ENCODE peak calls at places on chromosomes 7 and 10, in seven cellular contexts. I is OCI-LY7, C is GM23338, Q is SK-N-SH, P is MM.1S, R is neural progenitor cell, D is GM23248. U is an unnamed sample.
A peak's percentile ranks its signal among the peaks of the same experiment; 100 is the strongest.

GRCh38 chr10:132265878-132266496 is 41.8 kb downstream of the STK32C start:
- DNase-seq in C (no peak), R (no peak), I (no peak), Q (no peak), D (peak; percentile 23), P (no peak), U (no peak)

GRCh38 chr7:109890622-109891021 is 1200.3 kb upstream of the LRRN3 start:
- DNase-seq in I (no peak), R (no peak), C (no peak), Q (no peak), P (no peak), D (no peak), U (no peak)

GRCh38 chr7:15554081-15554480 is 7.7 kb downstream of the AGMO start:
- DNase-seq in C (no peak), I (no peak), Q (no peak), D (no peak), R (no peak), P (no peak), U (peak; percentile 32)

GRCh38 chr7:4144171-4144701 is 537.9 kb upstream of the FOXK1 start:
- DNase-seq in P (no peak), D (no peak), Q (peak; percentile 88), I (no peak), C (no peak), R (no peak), U (no peak)

GRCh38 chr7:85186083-85186520 is 754 bp downstream of the SEMA3D start:
- DNase-seq in Q (peak; percentile 63), R (peak; percentile 69), P (no peak), C (peak; percentile 65), I (no peak), D (peak; percentile 68), U (peak; percentile 62)

GRCh38 chr7:747186-747585 is 20.1 kb upstream of the PRKAR1B start:
- DNase-seq in I (no peak), P (no peak), D (no peak), Q (no peak), R (no peak), C (no peak), U (no peak)

GRCh38 chr10:78318305-78318704 is 284.6 kb downstream of the RPS24 start:
- DNase-seq in D (no peak), I (no peak), P (no peak), R (no peak), Q (no peak), C (no peak), U (no peak)

GRCh38 chr7:107387077-107387476 is 82.8 kb upstream of the GPR22 start:
- DNase-seq in P (no peak), R (peak; percentile 44), Q (peak; percentile 75), I (no peak), C (peak; percentile 64), D (no peak), U (no peak)

GRCh38 chr7:137890449-137890916 is 43.7 kb upstream of the DGKI start:
- DNase-seq in I (no peak), P (no peak), Q (no peak), R (no peak), D (no peak), C (no peak), U (no peak)

GRCh38 chr7:20235303-20235702 is 18.1 kb upstream of the MACC1 start:
- DNase-seq in C (no peak), I (no peak), Q (no peak), P (no peak), R (no peak), D (no peak), U (no peak)

GRCh38 chr7:75624134-75624832 is 114.5 kb downstream of the HIP1 start:
- DNase-seq in R (no peak), D (peak; percentile 57), Q (no peak), I (peak; percentile 42), P (no peak), C (no peak), U (no peak)

GRCh38 chr7:1670894-1671875 is 1.1 kb downstream of the ELFN1 start:
- DNase-seq in R (no peak), Q (peak; percentile 53), D (no peak), P (no peak), C (no peak), I (no peak), U (no peak)

GRCh38 chr10:17249820-17250219 is 21.8 kb downstream of the VIM start:
- DNase-seq in Q (peak; percentile 12), I (no peak), P (no peak), R (peak; percentile 15), C (peak; percentile 30), D (peak; percentile 32), U (peak; percentile 46)

GRCh38 chr7:151680810-151681209 is 161.1 kb upstream of the RHEB start:
- DNase-seq in Q (no peak), D (peak; percentile 83), I (no peak), P (no peak), C (no peak), R (no peak), U (no peak)

GRCh38 chr7:134368851-134369533 is 52.3 kb upstream of the SLC35B4 start:
- DNase-seq in Q (no peak), C (no peak), P (no peak), I (no peak), R (no peak), D (peak; percentile 84), U (peak; percentile 95)

GRCh38 chr7:79176859-79177477 is 276.5 kb downstream of the MAGI2 start:
- DNase-seq in D (peak; percentile 75), Q (peak; percentile 23), I (peak; percentile 14), C (peak; percentile 71), R (peak; percentile 56), P (peak; percentile 58), U (peak; percentile 66)

GRCh38 chr10:103053659-103054581 is 135.8 kb downstream of the CNNM2 start:
- DNase-seq in D (peak; percentile 22), C (peak; percentile 83), Q (peak; percentile 77), R (peak; percentile 78), P (peak; percentile 91), I (no peak), U (peak; percentile 41)

GRCh38 chr10:16964571-16965241 is 147.5 kb upstream of the RSU1 start:
- DNase-seq in D (no peak), Q (peak; percentile 53), P (no peak), C (no peak), I (no peak), R (no peak), U (no peak)

GRCh38 chr7:84538268-84538667 is 343.7 kb upstream of the SEMA3A start:
- DNase-seq in P (no peak), Q (no peak), C (no peak), R (no peak), D (no peak), I (no peak), U (no peak)

GRCh38 chr10:63929826-63930467 is 408.7 kb downstream of the REEP3 start:
- DNase-seq in I (no peak), Q (peak; percentile 5), P (no peak), D (no peak), R (no peak), C (no peak), U (peak; percentile 47)

GRCh38 chr10:43130756-43131155 is 7.5 kb upstream of the CSGALNACT2 start:
- DNase-seq in Q (peak; percentile 28), R (no peak), C (no peak), I (no peak), P (no peak), D (no peak), U (no peak)

GRCh38 chr7:37352974-37353948 is 95.4 kb downstream of the ELMO1 start:
- DNase-seq in R (peak; percentile 31), P (peak; percentile 90), I (peak; percentile 82), D (no peak), C (peak; percentile 67), Q (peak; percentile 49), U (peak; percentile 8)

GRCh38 chr10:132248455-132249231 is 59.1 kb downstream of the STK32C start:
- DNase-seq in D (peak; percentile 57), Q (peak; percentile 95), I (peak; percentile 75), C (peak; percentile 65), P (no peak), R (peak; percentile 80), U (peak; percentile 61)

GRCh38 chr7:82600601-82601000 is 157.0 kb upstream of the CACNA2D1 start:
- DNase-seq in D (no peak), Q (no peak), P (no peak), R (no peak), C (peak; percentile 18), I (no peak), U (peak; percentile 14)

GRCh38 chr7:129569811-129570215 is 41.7 kb upstream of the NRF1 start:
- DNase-seq in Q (no peak), C (no peak), R (no peak), D (peak; percentile 96), I (no peak), P (no peak), U (peak; percentile 93)
- TF ChIP-seq EZH2phosphoT487 in Q (no peak), C (no peak), R (no peak), D (no peak), I (no peak), P (no peak), U (no peak)

DNA sequence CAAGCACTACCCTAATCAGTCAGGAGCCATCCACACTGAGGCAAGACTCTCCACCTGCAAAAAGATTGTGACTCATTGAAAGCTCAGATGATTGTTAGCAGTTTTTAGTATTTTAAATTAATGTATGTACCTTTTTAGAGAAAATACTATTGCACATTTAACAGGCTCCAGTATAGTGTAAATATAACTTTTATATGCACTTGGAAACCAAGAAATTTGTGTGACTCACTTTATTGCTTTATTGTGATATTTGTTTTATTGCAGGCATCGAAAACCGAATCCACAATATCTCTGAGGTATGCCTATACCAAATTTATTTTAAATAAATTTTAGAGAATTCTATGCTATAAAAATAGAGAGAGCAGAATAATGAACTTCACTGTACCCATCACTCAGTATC is 122.0 kb downstream of the TEX36 start:
- DNase-seq in Q (no peak), C (no peak), R (no peak), I (no peak), D (no peak), P (no peak), U (no peak)
- H3K4me3 ChIP-seq in Q (no peak overlapping the region), C (no peak overlapping the region), R (no peak overlapping the region), I (no peak overlapping the region), D (no peak overlapping the region), P (no peak overlapping the region), U (no peak overlapping the region)

DNA sequence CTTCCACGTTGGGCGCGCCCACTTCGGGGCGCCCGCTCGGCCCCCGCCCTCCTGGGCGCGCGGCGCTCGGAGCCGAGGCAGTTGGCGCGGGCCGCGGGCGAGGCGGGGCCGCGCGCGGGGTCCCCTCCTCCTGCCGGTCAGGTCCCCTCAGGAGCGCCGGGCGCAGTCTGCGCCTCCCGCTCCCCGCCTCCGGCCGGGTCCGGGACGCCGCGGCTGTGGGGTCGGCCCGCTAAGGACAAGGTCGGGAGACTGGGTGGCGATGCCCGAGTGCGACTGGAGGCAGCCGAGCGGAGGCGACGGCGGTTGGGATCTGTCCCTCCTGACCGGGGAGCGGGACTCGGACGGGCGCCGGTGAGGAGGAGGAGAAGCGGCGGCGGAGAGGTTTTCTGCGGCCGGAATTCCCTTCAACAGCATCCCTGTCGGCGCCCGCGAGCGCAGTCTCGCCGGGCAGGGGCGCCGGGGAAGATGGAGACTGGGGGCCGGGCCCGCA is at the start of gene ATRNL1:
- DNase-seq in R (peak; percentile 76), Q (peak; percentile 93), D (peak; percentile 49), C (peak; percentile 64), P (peak; percentile 77), I (no peak), U (no peak)
- TF ChIP-seq EZH2phosphoT487 in R (no peak), Q (no peak), D (no peak), C (no peak), P (no peak), I (no peak), U (no peak)

DNA sequence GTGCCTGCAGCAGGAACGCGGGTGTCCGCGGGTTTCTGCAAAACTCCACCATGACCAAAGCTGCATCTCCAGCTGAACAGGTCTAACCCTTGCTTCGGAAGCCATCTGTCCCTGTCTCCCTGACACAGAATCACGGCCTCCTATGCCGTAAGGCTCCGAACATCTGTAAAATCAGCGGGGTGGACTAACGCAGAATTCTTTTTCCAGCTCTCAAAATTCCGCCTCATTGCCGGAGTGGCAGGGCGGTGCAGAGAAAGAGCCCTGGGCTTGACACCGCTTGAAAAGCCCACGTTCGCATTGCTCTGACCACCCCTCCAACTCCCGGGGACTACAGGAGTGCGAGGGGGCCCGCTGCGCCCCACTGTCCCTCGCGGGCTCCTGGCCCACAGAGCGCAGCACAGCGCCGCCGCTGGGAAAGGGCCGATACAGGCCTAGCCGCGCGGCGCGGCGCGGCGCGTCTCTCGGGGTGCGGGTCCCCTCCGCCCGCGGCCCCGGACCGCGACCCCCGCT is 409 bp downstream of the DNMBP start:
- DNase-seq in I (no peak), D (peak; percentile 87), P (peak; percentile 63), Q (no peak), C (no peak), R (no peak), U (no peak)
- H3K4me3 ChIP-seq in I (peak overlapping the region; percentile 89), D (peak overlapping the region; percentile 91), P (peak overlapping the region; percentile 92), Q (peak overlapping the region; percentile 93), C (peak overlapping the region; percentile 91), R (peak overlapping the region; percentile 89), U (peak overlapping the region; percentile 91)

U was measured in PC-3.